ENCODE peak calls at places on chromosomes 7 and 10, in six cellular contexts. F is GM12878, Y is PC-3, T is IMR-90, K is RWPE2, D is thoracic aorta. L is an unnamed sample.

GRCh38 chr7:7324698-7325097 is 142.4 kb downstream of the C1GALT1 start:
- DNase-seq in F (no peak), Y (no peak), T (no peak), K (no peak), D (no peak), L (no peak)

GRCh38 chr7:92987095-92987494 is 130.7 kb downstream of the SAMD9 start:
- DNase-seq in F (no peak), Y (no peak), T (peak; percentile 85), K (no peak), D (no peak), L (no peak)

GRCh38 chr10:9508616-9509015 is 1454.1 kb downstream of the GATA3 start:
- DNase-seq in F (no peak), Y (no peak), T (no peak), K (no peak), D (no peak), L (no peak)

GRCh38 chr7:50369408-50370026 is 65.0 kb downstream of the IKZF1 start:
- DNase-seq in F (peak; percentile 51), Y (peak; percentile 50), T (no peak), K (no peak), D (no peak), L (no peak)

GRCh38 chr7:11026452-11027359 is 53.0 kb downstream of the PHF14 start:
- DNase-seq in F (no peak), Y (no peak), T (peak; percentile 0), K (no peak), D (no peak), L (no peak)

GRCh38 chr7:105036217-105037168 is 22.5 kb downstream of the KMT2E start:
- DNase-seq in F (no peak), Y (no peak), T (no peak), K (no peak), D (no peak), L (no peak)

GRCh38 chr10:14397069-14397468 is 66.3 kb upstream of the FRMD4A start:
- DNase-seq in F (no peak), Y (peak; percentile 45), T (peak; percentile 100), K (peak; percentile 65), D (peak; percentile 12), L (no peak)

GRCh38 chr7:67937717-67938191 is 941.1 kb downstream of the TYW1 start:
- DNase-seq in F (no peak), Y (peak; percentile 1), T (peak; percentile 1), K (no peak), D (no peak), L (no peak)

GRCh38 chr10:6275022-6275997 is 72.6 kb downstream of the PFKFB3 start:
- DNase-seq in F (peak; percentile 49), Y (peak; percentile 89), T (peak; percentile 99), K (peak; percentile 96), D (peak; percentile 95), L (peak; percentile 99)

DNA sequence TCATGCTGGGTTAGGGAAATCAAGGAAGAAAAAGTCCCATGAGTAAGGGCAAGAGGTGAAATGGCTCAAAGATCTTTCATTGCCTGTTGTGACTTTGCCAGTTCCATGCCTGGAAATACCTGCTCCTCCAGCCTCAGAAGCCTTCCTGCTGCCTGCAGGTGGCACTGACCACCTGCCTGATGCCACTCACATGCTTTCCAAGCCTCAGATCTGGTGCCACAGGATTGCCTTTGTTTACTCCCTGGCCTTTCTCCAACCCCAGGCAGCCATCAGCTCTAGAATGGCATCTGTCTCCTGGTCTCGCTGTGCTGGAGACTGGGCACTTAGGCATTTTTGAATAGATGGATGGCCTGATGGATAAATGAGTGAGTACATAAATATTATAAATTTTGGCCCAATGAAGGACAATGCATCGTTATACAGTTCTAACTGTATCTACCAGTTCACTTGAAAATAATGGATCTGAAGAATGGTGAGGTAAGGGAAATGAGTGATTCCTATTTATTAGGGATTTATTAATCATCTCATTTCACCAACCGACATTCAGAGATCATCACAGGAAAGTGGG is 657.2 kb downstream of the INHBA start:
- DNase-seq in F (no peak), Y (peak; percentile 87), T (no peak), K (no peak), D (no peak), L (no peak)
- TF ChIP-seq CTCF in F (peak; percentile 53), Y (peak; percentile 83), T (no peak), K (peak; percentile 71), D (no peak), L (no peak)

DNA sequence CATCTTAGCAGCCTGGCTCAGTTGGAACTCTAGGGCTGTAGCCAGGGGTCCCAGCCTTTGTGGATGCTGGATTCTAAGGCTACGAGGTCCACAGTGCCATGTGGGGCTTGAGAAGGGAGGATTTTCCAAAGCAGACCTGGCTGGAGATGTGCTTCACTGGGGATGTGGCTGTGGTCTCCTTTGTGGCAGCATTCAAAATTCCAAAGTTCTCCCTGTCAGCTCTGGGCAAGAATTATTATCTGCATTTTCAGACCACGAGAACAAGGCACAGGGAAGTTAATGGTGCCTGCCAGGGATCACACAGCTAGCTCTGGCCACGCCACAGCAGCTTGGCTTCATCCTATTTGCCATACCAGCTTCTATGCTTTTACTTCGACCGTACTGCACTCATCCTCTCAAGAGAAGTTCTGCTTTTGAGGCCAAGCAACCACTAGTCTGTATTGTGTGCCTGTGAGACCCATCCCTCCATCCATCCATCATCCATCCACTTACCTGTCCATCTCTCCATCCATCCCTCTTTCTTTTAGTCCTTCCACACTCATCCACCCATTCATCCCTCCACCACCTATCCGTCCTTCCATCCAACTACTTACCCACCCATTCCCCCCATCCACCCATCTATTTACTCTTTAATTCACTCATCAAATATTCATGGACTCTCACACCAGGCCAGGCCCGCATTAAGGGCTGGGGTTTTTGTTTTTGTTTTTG is 71.5 kb downstream of the ZMIZ1 start:
- DNase-seq in F (no peak), Y (no peak), T (no peak), K (no peak), D (no peak), L (no peak)
- H3K4me1 ChIP-seq in F (peaks cover 25% of the 10 kb centered on the region), Y (peaks cover 6% of the 10 kb centered on the region), T (peaks cover 72% of the 10 kb centered on the region), K (peaks cover 7% of the 10 kb centered on the region), D (peaks cover 22% of the 10 kb centered on the region), L (no peaks in the 10 kb centered on the region)

DNA sequence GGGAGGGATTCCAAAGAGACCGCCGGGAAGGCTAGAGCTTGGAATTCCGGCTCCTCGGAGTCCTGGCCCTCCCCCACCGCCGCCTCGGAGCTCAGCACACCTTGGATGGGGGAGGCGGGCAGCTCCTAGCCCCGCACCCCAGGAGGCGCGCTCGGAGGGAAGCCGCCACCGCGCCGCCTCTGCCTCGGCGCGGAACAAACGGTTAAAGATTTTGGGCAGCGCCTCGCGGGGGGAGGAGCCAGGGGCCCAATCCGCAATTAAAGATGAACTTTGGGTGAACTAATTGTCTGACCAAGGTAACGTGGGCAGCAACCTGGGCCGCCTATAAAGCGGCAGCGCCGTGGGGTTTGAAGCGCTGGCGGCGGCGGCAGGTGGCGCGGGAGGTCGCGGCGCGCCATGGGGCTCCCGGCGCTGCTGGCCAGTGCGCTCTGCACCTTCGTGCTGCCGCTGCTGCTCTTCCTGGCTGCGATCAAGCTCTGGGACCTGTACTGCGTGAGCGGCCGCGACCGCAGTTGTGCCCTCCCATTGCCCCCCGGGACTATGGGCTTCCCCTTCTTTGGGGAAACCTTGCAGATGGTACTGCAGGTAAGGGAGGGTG is at the start of gene CYP26A1:
- DNase-seq in F (no peak), Y (peak; percentile 3), T (no peak), K (no peak), D (no peak), L (no peak)
- TF ChIP-seq CTCF in F (no peak), Y (no peak), T (no peak), K (no peak), D (no peak), L (no peak)

GRCh38 chr10:79133386-79133785 is 64.6 kb downstream of the ZMIZ1 start:
- DNase-seq in F (no peak), Y (no peak), T (no peak), K (no peak), D (no peak), L (no peak)
- H3K4me1 ChIP-seq in F (peaks cover 37% of the 10 kb centered on the region), Y (peaks cover 20% of the 10 kb centered on the region), T (peaks cover 71% of the 10 kb centered on the region), K (peaks cover 7% of the 10 kb centered on the region), D (peaks cover 33% of the 10 kb centered on the region), L (peaks cover 4% of the 10 kb centered on the region)

DNA sequence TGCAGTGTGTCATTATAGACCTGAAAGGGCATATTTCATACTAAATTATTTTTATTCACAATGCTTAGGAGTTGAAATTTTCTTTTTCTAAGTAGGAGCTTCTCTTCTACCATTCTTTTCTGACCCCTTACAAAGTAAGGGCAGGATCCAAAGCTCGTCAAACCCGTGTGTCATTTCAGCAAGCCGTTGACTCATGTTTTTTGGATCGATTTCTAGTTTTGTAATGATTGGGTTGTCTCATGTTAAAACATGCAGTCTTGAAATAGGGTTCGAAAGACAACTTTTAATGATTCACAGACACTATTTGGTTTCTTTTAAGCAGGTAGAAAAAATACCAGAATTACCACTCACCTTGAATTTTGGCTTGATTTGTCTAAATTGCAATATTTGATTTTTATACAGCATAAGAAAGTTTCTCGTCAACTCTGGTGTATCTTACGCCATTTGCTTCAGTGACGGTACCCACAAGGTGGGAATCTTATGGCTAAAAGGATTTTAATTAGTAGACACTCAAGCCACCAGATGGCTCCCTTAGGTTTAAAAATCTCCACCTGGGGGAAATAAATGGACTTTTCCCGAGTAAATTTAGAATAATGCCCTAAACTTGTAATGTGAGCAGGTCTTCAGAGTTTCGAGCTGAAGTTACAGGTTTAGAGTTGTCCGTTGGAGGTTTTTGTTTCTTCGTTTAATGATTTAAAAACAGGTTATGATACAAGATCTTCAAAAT is 283.4 kb downstream of the CCDC3 start:
- DNase-seq in F (no peak), Y (peak; percentile 75), T (peak; percentile 56), K (no peak), D (no peak), L (no peak)
- TF ChIP-seq CTCF in F (no peak), Y (peak; percentile 51), T (peak; percentile 38), K (peak; percentile 60), D (peak; percentile 31), L (peak; percentile 52)

GRCh38 chr10:124731551-124731950 is 12.6 kb downstream of the FAM53B start:
- DNase-seq in F (no peak), Y (no peak), T (no peak), K (no peak), D (no peak), L (no peak)

GRCh38 chr10:124734311-124735166 is 9.6 kb downstream of the FAM53B start:
- DNase-seq in F (no peak), Y (no peak), T (no peak), K (no peak), D (no peak), L (no peak)

GRCh38 chr10:124732931-124733536 is 11.1 kb downstream of the FAM53B start:
- DNase-seq in F (peak; percentile 77), Y (no peak), T (peak; percentile 43), K (no peak), D (peak; percentile 51), L (peak; percentile 87)

GRCh38 chr10:124735491-124736286 is 8.5 kb downstream of the FAM53B start:
- DNase-seq in F (no peak), Y (no peak), T (no peak), K (no peak), D (no peak), L (no peak)

DNA sequence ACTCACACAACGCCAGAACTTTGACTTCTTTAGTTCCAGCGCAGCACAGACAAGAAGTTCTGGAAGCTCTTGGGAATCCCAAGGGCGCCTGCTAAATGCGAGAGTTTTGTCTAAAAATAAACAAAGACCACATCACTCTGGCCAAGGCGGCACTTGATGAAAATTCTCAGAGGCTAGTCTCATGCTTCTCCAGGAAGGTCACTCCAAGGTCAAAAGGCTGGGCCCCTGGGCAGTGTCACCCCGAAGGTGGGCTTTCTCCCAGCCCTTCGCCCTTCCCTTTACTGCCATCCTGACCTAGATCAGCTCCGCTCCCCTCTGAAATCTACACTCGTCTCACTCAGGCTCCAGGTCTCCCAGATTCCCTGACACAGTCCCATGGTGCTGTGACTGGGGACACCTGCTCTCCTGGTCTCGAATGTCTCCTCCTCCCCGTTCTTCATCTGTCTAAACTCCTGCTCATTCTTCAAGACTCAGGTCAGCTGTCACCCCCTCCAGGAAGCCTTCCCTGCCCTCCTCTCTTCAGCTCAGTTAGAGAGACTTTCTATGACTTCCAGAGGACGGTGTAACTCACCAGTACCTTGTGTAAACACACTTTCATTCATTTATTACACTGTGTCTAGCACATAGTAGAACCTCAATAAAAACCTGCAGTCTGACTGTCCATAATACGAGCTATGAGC is 10.5 kb downstream of the FAM53B start:
- DNase-seq in F (no peak), Y (no peak), T (no peak), K (no peak), D (no peak), L (peak; percentile 61)
- H3K4me1 ChIP-seq in F (peaks cover 66% of the 10 kb centered on the region), Y (peaks cover 11% of the 10 kb centered on the region), T (peaks cover 18% of the 10 kb centered on the region), K (peaks cover 11% of the 10 kb centered on the region), D (peaks cover 40% of the 10 kb centered on the region), L (peaks cover 45% of the 10 kb centered on the region)

L was measured in ascending aorta.